ENCODE peak calls at places on chromosomes 7 and 10, in five cellular contexts. One of them, this sample, is unnamed.

GRCh38 chr7:6419310-6419773 is 28.4 kb downstream of the DAGLB start:
- DNase-seq in K562: no peak
- DNase-seq in A549: no peak
- DNase-seq in GM12878: no peak
- DNase-seq in HepG2: no peak
- DNase-seq in this sample: peak

GRCh38 chr7:22718200-22718711 is 8.7 kb upstream of the IL6 start:
- DNase-seq in A549: peak
- DNase-seq in K562: peak
- DNase-seq in GM12878: no peak
- DNase-seq in HepG2: no peak
- DNase-seq in this sample: no peak

GRCh38 chr7:47714669-47715607 is 133.0 kb upstream of the TNS3 start:
- DNase-seq in GM12878: peak
- DNase-seq in K562: no peak
- DNase-seq in A549: no peak
- DNase-seq in HepG2: no peak
- DNase-seq in this sample: peak

GRCh38 chr10:104862-105565 is 30.2 kb upstream of the ZMYND11 start:
- DNase-seq in GM12878: no peak
- DNase-seq in K562: no peak
- DNase-seq in A549: no peak
- DNase-seq in HepG2: no peak
- DNase-seq in this sample: no peak

GRCh38 chr7:97013555-97013954 is 8.2 kb downstream of the DLX6 start:
- DNase-seq in GM12878: no peak
- DNase-seq in HepG2: no peak
- DNase-seq in A549: no peak
- DNase-seq in K562: no peak
- DNase-seq in this sample: no peak

GRCh38 chr10:22461891-22462290 is 116.6 kb downstream of the SPAG6 start:
- DNase-seq in K562: no peak
- DNase-seq in HepG2: no peak
- DNase-seq in GM12878: no peak
- DNase-seq in A549: no peak
- DNase-seq in this sample: peak

GRCh38 chr10:64076322-64076940 is 555.2 kb downstream of the REEP3 start:
- DNase-seq in HepG2: no peak
- DNase-seq in K562: no peak
- DNase-seq in GM12878: no peak
- DNase-seq in A549: no peak
- DNase-seq in this sample: no peak

GRCh38 chr7:29345590-29345989 is 151.0 kb downstream of the CHN2 start:
- DNase-seq in GM12878: no peak
- DNase-seq in A549: peak
- DNase-seq in K562: peak
- DNase-seq in HepG2: peak
- DNase-seq in this sample: peak

GRCh38 chr10:129969528-129970264 is 5.6 kb upstream of the EBF3 start:
- DNase-seq in HepG2: no peak
- DNase-seq in A549: no peak
- DNase-seq in GM12878: no peak
- DNase-seq in K562: no peak
- DNase-seq in this sample: peak

GRCh38 chr10:126798649-126799048 is 106.6 kb upstream of the DOCK1 start:
- DNase-seq in HepG2: no peak
- DNase-seq in GM12878: no peak
- DNase-seq in K562: no peak
- DNase-seq in A549: peak
- DNase-seq in this sample: no peak

GRCh38 chr10:126804396-126804795 is 100.8 kb upstream of the DOCK1 start:
- DNase-seq in K562: no peak
- DNase-seq in A549: no peak
- DNase-seq in HepG2: no peak
- DNase-seq in GM12878: no peak
- DNase-seq in this sample: no peak

DNA sequence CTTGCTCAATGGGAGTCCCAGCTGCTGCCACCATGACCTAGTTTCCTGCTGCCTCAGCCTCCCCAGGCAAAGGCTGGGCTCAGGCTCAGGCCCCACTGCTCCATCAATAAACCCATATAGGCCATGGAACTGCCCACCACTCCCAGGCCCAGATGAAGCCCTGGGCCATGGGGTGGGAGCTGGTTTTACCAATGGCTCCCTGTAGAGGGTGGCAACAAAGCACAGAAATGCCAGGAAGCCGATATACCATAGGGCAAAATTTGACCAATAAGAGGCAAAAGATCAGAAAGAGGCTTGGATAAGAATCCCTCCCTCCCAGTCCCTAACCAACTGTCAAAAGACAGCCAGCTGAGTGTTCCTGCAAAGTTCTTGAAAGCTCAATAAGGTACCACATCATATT is 101.8 kb upstream of the DOCK1 start:
- DNase-seq in A549: no peak
- DNase-seq in HepG2: no peak
- DNase-seq in GM12878: no peak
- DNase-seq in K562: no peak
- DNase-seq in this sample: no peak
- TF ChIP-seq MYC in A549: no peak
- TF ChIP-seq MYC in HepG2: no peak
- TF ChIP-seq MYC in GM12878: no peak
- TF ChIP-seq MYC in K562: no peak
- TF ChIP-seq MYC in this sample: no peak

GRCh38 chr10:103583871-103584215 is 90.3 kb downstream of the NEURL1 start:
- DNase-seq in GM12878: no peak
- DNase-seq in HepG2: no peak
- DNase-seq in A549: no peak
- DNase-seq in K562: no peak
- DNase-seq in this sample: no peak
- H3K4me3 ChIP-seq in GM12878: peak
- H3K4me3 ChIP-seq in HepG2: no peak
- H3K4me3 ChIP-seq in A549: no peak
- H3K4me3 ChIP-seq in K562: no peak
- H3K4me3 ChIP-seq in this sample: no peak

DNA sequence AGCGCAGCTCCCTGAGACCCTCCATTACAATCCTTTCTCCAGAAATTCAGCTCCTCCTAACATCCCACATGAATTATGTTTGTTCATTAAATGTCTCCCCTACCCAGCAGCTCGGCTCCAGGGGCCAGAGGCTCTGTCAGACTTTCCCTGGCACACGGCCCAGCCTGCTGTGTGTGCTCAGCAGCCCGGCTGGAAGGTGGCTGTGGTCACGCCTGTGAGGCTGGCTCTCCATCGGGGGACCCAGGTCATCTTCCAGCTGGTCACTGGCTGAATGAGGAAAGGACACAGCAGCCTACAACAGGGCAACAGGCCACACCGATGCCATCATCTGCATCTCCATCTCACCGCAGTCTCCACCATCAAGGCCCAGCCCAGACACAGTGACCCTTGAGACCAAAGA is 219.8 kb downstream of the MAD1L1 start:
- DNase-seq in GM12878: no peak
- DNase-seq in K562: no peak
- DNase-seq in A549: no peak
- DNase-seq in HepG2: no peak
- DNase-seq in this sample: no peak
- TF ChIP-seq MYC in GM12878: no peak
- TF ChIP-seq MYC in K562: no peak
- TF ChIP-seq MYC in A549: no peak
- TF ChIP-seq MYC in HepG2: no peak
- TF ChIP-seq MYC in this sample: no peak

DNA sequence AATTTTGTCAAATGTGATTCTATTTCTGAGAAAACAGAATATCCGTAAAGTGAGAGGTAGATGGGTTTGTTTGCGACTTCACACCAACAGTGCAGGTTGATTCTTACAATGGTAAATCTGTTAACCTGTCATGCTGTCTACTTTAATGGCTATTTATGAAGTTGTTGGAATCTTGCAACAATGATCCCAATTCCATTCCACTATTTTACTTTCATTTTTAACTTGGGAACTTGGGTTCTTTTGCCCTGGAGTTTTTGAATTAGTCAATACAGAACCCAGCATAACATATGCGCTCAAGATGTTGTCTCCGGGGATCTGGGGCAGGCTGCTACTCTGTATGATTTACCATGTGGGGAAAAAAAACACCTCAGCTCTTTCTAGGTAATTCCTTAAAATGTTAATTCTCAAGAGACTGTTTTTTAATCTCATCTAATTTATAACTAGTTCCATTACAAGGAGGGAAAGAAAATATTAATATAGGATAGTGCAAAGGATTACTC is 1.2 kb downstream of the LGI1 start:
- DNase-seq in K562: no peak
- DNase-seq in GM12878: no peak
- DNase-seq in HepG2: no peak
- DNase-seq in A549: no peak
- DNase-seq in this sample: no peak
- H3K4me3 ChIP-seq in K562: no peak
- H3K4me3 ChIP-seq in GM12878: no peak
- H3K4me3 ChIP-seq in HepG2: no peak
- H3K4me3 ChIP-seq in A549: no peak
- H3K4me3 ChIP-seq in this sample: no peak

GRCh38 chr7:110944966-110945644 is 145.8 kb upstream of the LRRN3 start:
- DNase-seq in A549: no peak
- DNase-seq in HepG2: no peak
- DNase-seq in K562: peak
- DNase-seq in GM12878: no peak
- DNase-seq in this sample: no peak
- TF ChIP-seq MYC in A549: no peak
- TF ChIP-seq MYC in HepG2: no peak
- TF ChIP-seq MYC in K562: no peak
- TF ChIP-seq MYC in GM12878: no peak
- TF ChIP-seq MYC in this sample: no peak